ENCODE peak calls at places on chromosome 1, in eight cellular contexts. I, A, T, D, Z, S, J and R are unnamed samples. For H3K4me1 and H3K9me3, the result is how much of the 10 kb centered on the place peaks cover.

GRCh38 chr1:25661043-25661807 is 44.6 kb downstream of the MAN1C1 start:
- DNase-seq in D (no peak), A (no peak), J (peak), S (no peak), Z (no peak), T (peak), I (no peak), R (no peak)

GRCh38 chr1:153816283-153816904 is 41.2 kb downstream of the SLC27A3 start:
- DNase-seq in D (no peak), A (no peak), S (no peak), J (no peak), T (no peak), Z (no peak), I (no peak), R (no peak)

GRCh38 chr1:48396208-48396607 is 75.8 kb downstream of the SPATA6 start:
- DNase-seq in T (no peak), J (no peak), D (no peak), S (no peak), Z (no peak), I (no peak), A (no peak), R (no peak)

GRCh38 chr1:112177314-112177713 is 187.8 kb upstream of the KCND3 start:
- DNase-seq in J (no peak), A (peak), S (no peak), T (no peak), Z (no peak), D (no peak), I (no peak), R (no peak)

GRCh38 chr1:36645911-36646310 is 163.2 kb upstream of the CSF3R start:
- DNase-seq in I (no peak), A (no peak), D (no peak), Z (no peak), J (no peak), T (no peak), S (no peak), R (no peak)

GRCh38 chr1:165415068-165415467 is 29.9 kb downstream of the RXRG start:
- DNase-seq in D (no peak), T (no peak), J (no peak), A (no peak), S (no peak), Z (no peak), I (no peak), R (no peak)

GRCh38 chr1:117092594-117092993 is 29.0 kb downstream of the TRIM45 start:
- DNase-seq in D (no peak), I (no peak), T (no peak), S (no peak), J (no peak), Z (no peak), A (no peak), R (no peak)

GRCh38 chr1:6800728-6801127 is 15.5 kb downstream of the CAMTA1 start:
- DNase-seq in I (no peak), S (no peak), D (no peak), Z (no peak), T (no peak), J (peak), A (no peak), R (no peak)

GRCh38 chr1:225737179-225737578 is 40.4 kb upstream of the SRP9 start:
- DNase-seq in T (peak), D (no peak), S (no peak), J (no peak), Z (no peak), I (no peak), A (no peak), R (no peak)

GRCh38 chr1:27628712-27629111 is 6.3 kb downstream of the FGR start:
- DNase-seq in Z (no peak), D (no peak), A (no peak), I (no peak), S (no peak), T (no peak), J (no peak), R (no peak)

GRCh38 chr1:34268311-34269042 is 91.8 kb downstream of the C1orf94 start:
- DNase-seq in A (no peak), D (no peak), S (no peak), Z (no peak), J (peak), T (no peak), I (peak), R (no peak)

GRCh38 chr1:76256289-76257223 is 182.0 kb downstream of the ST6GALNAC3 start:
- DNase-seq in I (no peak), T (no peak), D (no peak), Z (no peak), A (no peak), J (no peak), S (no peak), R (no peak)

GRCh38 chr1:76257823-76258222 is 183.3 kb downstream of the ST6GALNAC3 start:
- DNase-seq in Z (no peak), J (no peak), A (no peak), S (no peak), D (no peak), I (no peak), T (no peak), R (no peak)

GRCh38 chr1:76250317-76250716 is 175.8 kb downstream of the ST6GALNAC3 start:
- DNase-seq in A (no peak), Z (no peak), I (no peak), T (no peak), D (no peak), J (no peak), S (no peak), R (no peak)

GRCh38 chr1:76260279-76260678 is 185.7 kb downstream of the ST6GALNAC3 start:
- DNase-seq in I (no peak), T (no peak), J (no peak), S (no peak), A (no peak), D (no peak), Z (no peak), R (no peak)

DNA sequence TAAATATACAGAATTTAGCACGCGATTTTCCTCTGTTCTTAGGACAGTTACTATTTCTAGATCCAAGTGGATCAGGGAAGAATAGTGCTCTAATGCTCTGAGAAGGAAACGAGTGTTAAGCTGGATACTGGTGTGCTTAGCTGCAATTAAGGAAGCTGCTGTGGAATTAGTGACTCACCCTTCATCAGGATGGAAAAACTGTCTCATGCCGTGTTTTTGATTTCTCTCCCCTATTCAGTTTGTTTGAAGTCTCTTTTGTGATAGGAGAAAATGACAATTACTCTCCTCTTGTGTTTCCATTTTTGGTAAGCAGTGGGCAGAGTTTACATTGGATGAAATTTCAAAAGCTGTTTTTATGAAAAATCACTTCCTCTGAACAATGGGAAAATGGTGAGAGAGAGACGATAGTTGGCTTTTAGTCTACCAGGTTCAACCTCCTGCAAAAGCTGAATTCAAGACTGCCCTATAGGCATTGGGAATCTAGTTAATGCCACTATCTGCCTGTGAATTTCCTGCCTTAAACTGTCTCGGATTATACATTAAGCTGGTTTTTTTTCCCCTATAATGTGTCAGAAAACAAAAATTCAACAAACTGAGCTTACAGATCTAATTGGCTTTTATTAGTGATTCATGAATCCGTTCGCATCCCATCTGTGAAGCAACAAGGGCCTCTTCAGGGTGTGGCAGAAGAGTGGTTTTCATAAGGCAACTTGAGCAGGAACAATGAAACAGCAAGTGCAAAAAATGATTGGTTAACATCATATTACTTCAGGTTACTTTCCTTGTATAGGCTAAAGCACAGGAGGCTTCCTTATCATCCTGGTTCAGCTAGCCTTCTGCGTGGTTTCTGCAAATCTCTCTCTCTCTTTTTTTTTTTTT is 179.9 kb downstream of the ST6GALNAC3 start:
- DNase-seq in I (no peak), Z (no peak), D (no peak), A (no peak), T (no peak), J (no peak), S (no peak), R (no peak)
- H3K4me1 ChIP-seq in I (under half), Z (under half), D (under half), A (under half), T (under half), J (under half), S (under half), R (under half)

DNA sequence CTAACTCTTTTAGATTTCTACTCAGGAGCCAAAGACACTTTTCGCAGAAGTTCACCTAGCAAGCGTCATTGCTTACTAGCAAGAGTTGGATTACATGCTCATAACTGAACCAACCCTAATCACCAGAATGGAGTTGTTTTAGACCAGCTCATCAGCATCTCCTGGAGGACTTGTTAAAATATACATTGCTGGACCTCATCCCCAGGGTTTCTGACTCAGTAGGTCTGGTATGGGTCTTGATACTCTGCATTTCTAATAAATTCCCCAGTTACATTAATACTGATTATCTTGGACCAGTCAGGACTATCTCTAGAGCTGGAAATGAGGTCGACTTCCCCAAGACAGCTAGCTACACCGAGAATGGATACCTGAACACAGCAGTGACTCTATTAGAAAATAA is 9.7 kb upstream of the PRDX6 start:
- DNase-seq in J (peak), I (no peak), Z (no peak), S (no peak), T (no peak), D (no peak), A (no peak), R (no peak)
- H3K9me3 ChIP-seq in J (under half), I (under half), Z (under half), S (under half), T (under half), D (under half), A (under half), R (under half)

GRCh38 chr1:156163712-156164464 is 10.5 kb downstream of the SEMA4A start:
- DNase-seq in Z (no peak), T (no peak), A (no peak), I (no peak), S (peak), D (no peak), J (no peak), R (no peak)

GRCh38 chr1:156162430-156163037 is 9.1 kb downstream of the SEMA4A start:
- DNase-seq in T (no peak), D (no peak), Z (peak), I (no peak), J (no peak), S (peak), A (peak), R (no peak)

GRCh38 chr1:156160000-156160743 is 6.8 kb downstream of the SEMA4A start:
- DNase-seq in D (no peak), A (peak), I (no peak), T (no peak), Z (peak), J (no peak), S (no peak), R (no peak)

GRCh38 chr1:156157974-156158373 is 4.6 kb downstream of the SEMA4A start:
- DNase-seq in D (no peak), T (no peak), J (no peak), I (no peak), A (no peak), S (no peak), Z (no peak), R (no peak)

DNA sequence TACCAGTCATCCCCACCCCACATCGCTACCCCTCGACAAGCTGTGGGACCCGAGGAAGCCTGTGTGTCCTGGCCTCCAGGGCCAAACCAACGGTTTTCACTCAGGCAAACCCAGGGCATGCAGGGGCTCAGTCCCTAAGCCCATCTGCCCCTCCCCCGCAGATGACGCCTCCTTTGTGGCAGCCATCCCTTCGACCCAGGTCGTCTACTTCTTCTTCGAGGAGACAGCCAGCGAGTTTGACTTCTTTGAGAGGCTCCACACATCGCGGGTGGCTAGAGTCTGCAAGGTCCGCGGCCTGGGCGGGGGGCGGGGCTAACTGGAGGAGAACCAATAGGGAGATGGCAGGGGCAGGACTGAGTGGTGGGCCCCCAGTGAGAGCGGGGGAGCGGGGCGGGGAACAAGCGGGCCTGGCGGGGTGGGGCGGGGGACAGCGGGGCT is 7.4 kb downstream of the SEMA4A start:
- DNase-seq in S (peak), Z (peak), A (peak), D (peak), I (peak), J (peak), T (peak), R (no peak)
- H3K4me3 ChIP-seq in S (no peak), Z (peak), A (peak), D (no peak), I (peak), J (peak), T (peak), R (no peak)

GRCh38 chr1:64891440-64891815 is 74.9 kb downstream of the JAK1 start:
- DNase-seq in S (no peak), D (no peak), A (no peak), I (no peak), T (no peak), J (peak), Z (no peak), R (no peak)
- H3K4me1 ChIP-seq in S (under half), D (under half), A (under half), I (under half), T (under half), J (under half), Z (half or more), R (under half)

DNA sequence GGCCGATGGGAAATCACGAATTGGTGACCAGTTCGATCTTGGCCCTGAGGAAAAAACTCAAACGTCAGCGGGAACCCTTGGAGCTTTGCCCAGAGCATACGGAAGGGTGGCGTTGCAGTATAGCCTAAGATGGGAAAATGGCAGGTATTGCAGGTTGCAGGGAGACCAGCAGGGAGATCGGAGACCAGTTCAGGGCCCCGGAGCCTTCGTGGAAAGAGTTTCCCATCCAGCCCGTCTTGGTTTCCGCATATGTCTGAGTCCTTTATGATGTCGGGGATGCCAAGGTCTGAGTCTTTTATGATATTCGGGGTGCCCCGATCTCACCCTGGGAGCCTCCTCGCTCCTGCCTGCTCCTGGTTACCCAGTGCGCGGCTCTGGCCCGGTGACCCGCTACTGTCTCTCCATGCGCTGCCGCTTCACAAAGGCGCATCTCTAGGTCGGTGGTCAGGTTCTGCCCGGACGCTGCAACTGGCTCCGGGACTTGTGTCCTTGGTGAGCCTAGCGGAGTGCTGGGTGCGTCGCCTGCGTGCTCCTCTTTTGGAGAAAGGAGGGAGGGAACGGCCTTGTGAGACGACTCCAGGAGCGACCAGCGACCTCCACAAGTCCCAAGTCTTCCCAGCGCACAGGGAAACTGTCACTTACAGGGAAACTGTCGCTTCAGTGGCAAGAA is 94.2 kb downstream of the PRKAB2 start:
- DNase-seq in J (no peak), S (no peak), D (no peak), I (no peak), Z (no peak), T (no peak), A (no peak), R (no peak)
- H3K9me3 ChIP-seq in J (under half), S (under half), D (under half), I (under half), Z (under half), T (under half), A (under half), R (under half)

GRCh38 chr1:221085712-221086111 is 206.5 kb downstream of the HLX start:
- DNase-seq in J (no peak), D (no peak), T (no peak), Z (no peak), I (no peak), A (no peak), S (no peak), R (no peak)
- H3K4me3 ChIP-seq in J (no peak), D (no peak), T (no peak), Z (no peak), I (no peak), A (no peak), S (no peak), R (no peak)

GRCh38 chr1:235854347-235854746 is 12.4 kb downstream of the LYST start:
- DNase-seq in T (no peak), I (no peak), Z (no peak), D (no peak), A (no peak), J (no peak), S (no peak), R (no peak)
- H3K4me1 ChIP-seq in T (under half), I (under half), Z (under half), D (under half), A (under half), J (under half), S (under half), R (under half)

GRCh38 chr1:217188280-217189235 is 442.3 kb downstream of the GPATCH2 start:
- DNase-seq in A (no peak), T (no peak), S (no peak), D (no peak), Z (no peak), I (no peak), J (no peak), R (no peak)

GRCh38 chr1:217190359-217190758 is 440.5 kb downstream of the GPATCH2 start:
- DNase-seq in D (no peak), Z (no peak), A (no peak), S (no peak), I (no peak), J (no peak), T (no peak), R (no peak)

GRCh38 chr1:217189362-217189761 is 441.5 kb downstream of the GPATCH2 start:
- DNase-seq in I (no peak), Z (no peak), S (no peak), J (no peak), A (no peak), T (no peak), D (no peak), R (no peak)

GRCh38 chr1:217193151-217193550 is 437.7 kb downstream of the GPATCH2 start:
- DNase-seq in J (no peak), S (no peak), D (no peak), Z (no peak), T (no peak), A (no peak), I (no peak), R (no peak)

DNA sequence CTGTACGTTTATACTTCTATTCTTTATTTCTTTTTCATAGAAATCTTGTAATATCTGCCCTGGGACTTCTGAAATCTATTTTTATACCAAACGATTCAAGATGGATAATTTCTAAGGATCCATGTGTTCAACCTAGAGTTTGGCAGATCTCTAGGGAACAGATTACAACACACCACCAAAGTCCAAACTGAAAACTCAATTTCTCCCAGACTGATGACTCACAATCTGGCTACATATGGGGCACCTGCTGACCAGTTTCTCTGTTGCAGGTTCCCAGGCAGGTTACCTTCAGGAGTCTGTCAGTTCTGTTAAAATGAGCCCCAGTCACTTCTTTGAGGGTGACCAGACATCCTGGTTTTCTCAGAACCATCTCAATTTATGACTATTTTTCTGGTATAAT is 439.4 kb downstream of the GPATCH2 start:
- DNase-seq in S (no peak), Z (no peak), I (no peak), J (no peak), T (no peak), A (no peak), D (no peak), R (no peak)
- H3K9me3 ChIP-seq in S (under half), Z (under half), I (under half), J (under half), T (under half), A (under half), D (under half), R (under half)